ENCODE peak calls at places on chromosomes 12 and 14, in six cellular contexts. A is sciatic nerve, Z is GM04504, V is ACHN, O is COR-L47, Y is heart right ventricle. T is an unnamed sample.

GRCh38 chr12:95694148-95694547 is 96.4 kb downstream of the NTN4 start:
- DNase-seq in V (no peak), A (no peak), Z (no peak), Y (peak), O (no peak), T (no peak)

GRCh38 chr14:75279153-75279738 is 618 bp downstream of the FOS start:
- DNase-seq in Y (peak), V (no peak), O (peak), A (peak), Z (peak), T (peak)

GRCh38 chr14:23013056-23014054 is 3.4 kb upstream of the C14orf93 start:
- DNase-seq in V (no peak), Z (no peak), A (no peak), Y (no peak), O (no peak), T (no peak)

GRCh38 chr14:64880382-64881121 is 845 bp upstream of the SPTB start:
- DNase-seq in Y (peak), O (peak), V (peak), Z (no peak), A (peak), T (no peak)

GRCh38 chr12:29425722-29426121 is 44.8 kb upstream of the ERGIC2 start:
- DNase-seq in V (no peak), O (no peak), Z (no peak), Y (no peak), A (no peak), T (no peak)

GRCh38 chr12:4287325-4288290 is 14.0 kb downstream of the CCND2 start:
- DNase-seq in A (peak), O (no peak), Y (no peak), Z (no peak), V (peak), T (no peak)

GRCh38 chr12:85580562-85581168 is 255.5 kb downstream of the RASSF9 start:
- DNase-seq in Y (no peak), Z (peak), A (no peak), O (no peak), V (no peak), T (no peak)

GRCh38 chr12:52417742-52418141 is 11.6 kb upstream of the KRT82 start:
- DNase-seq in A (no peak), O (peak), Z (no peak), V (no peak), Y (no peak), T (no peak)

GRCh38 chr12:108854453-108855283 is 2.7 kb downstream of the SSH1 start:
- DNase-seq in A (no peak), V (peak), Y (peak), Z (peak), O (no peak), T (peak)

GRCh38 chr14:31294736-31295398 is 87.3 kb upstream of the HECTD1 start:
- DNase-seq in O (no peak), A (no peak), Z (no peak), Y (no peak), V (no peak), T (no peak)

GRCh38 chr14:68622856-68623255 is 170.0 kb downstream of the ZFP36L1 start:
- DNase-seq in Z (no peak), A (no peak), Y (no peak), O (no peak), V (no peak), T (no peak)

GRCh38 chr12:54447917-54448316 is 25.5 kb downstream of the GTSF1 start:
- DNase-seq in A (no peak), Y (no peak), Z (no peak), O (no peak), V (no peak), T (no peak)

GRCh38 chr14:104678901-104679705 is 10.3 kb upstream of the INF2 start:
- DNase-seq in A (no peak), O (no peak), Z (no peak), Y (no peak), V (no peak), T (no peak)

GRCh38 chr14:97390031-97390729 is 593.0 kb downstream of the VRK1 start:
- DNase-seq in Y (no peak), V (no peak), O (no peak), Z (no peak), A (no peak), T (no peak)

GRCh38 chr14:22837750-22838538 is 1.6 kb downstream of the MMP14 start:
- DNase-seq in Y (peak), Z (no peak), A (peak), O (no peak), V (no peak), T (peak)

GRCh38 chr12:96240656-96241055 is 46.5 kb downstream of the ELK3 start:
- DNase-seq in A (no peak), O (no peak), Z (peak), V (no peak), Y (no peak), T (no peak)

GRCh38 chr12:91574391-91574790 is 391.8 kb upstream of the DCN start:
- DNase-seq in Z (no peak), Y (no peak), A (no peak), O (no peak), V (no peak), T (no peak)

GRCh38 chr14:39734306-39734705 is 302.1 kb upstream of the FBXO33 start:
- DNase-seq in O (no peak), Y (no peak), V (no peak), Z (no peak), A (no peak), T (no peak)

GRCh38 chr12:122088181-122088810 is 9.7 kb downstream of the MLXIP start:
- DNase-seq in A (peak), V (no peak), Z (no peak), Y (no peak), O (no peak), T (peak)

GRCh38 chr12:108734200-108734906 is 3.0 kb upstream of the CORO1C start:
- DNase-seq in A (no peak), Y (no peak), V (peak), O (no peak), Z (peak), T (no peak)

GRCh38 chr12:109916045-109916444 is 16.0 kb downstream of the TCHP start:
- DNase-seq in V (no peak), O (no peak), Y (no peak), Z (no peak), A (no peak), T (no peak)

GRCh38 chr12:8145754-8146415 is 10.9 kb upstream of the ZNF705A start:
- DNase-seq in A (peak), V (no peak), Y (peak), O (no peak), Z (peak), T (peak)

GRCh38 chr12:105761075-105761474 is 377.7 kb downstream of the NUAK1 start:
- DNase-seq in Y (no peak), O (peak), V (no peak), Z (no peak), A (no peak), T (no peak)

GRCh38 chr12:23174917-23175316 is 549.9 kb downstream of the ETNK1 start:
- DNase-seq in O (no peak), V (no peak), Z (no peak), Y (no peak), A (no peak), T (no peak)

GRCh38 chr14:96979611-96980074 is 182.5 kb downstream of the VRK1 start:
- DNase-seq in Y (no peak), V (no peak), A (no peak), Z (no peak), O (no peak), T (no peak)

GRCh38 chr12:53268637-53269562 is 801 bp downstream of the ESPL1 start:
- DNase-seq in Z (no peak), V (peak), O (no peak), A (no peak), Y (no peak), T (peak)

GRCh38 chr14:23364604-23365352 is at the start of gene EFS:
- DNase-seq in V (no peak), Z (no peak), A (peak), O (no peak), Y (peak), T (no peak)

GRCh38 chr14:34036319-34036761 is 85.5 kb upstream of the EGLN3 start:
- DNase-seq in Z (no peak), A (no peak), O (no peak), Y (no peak), V (no peak), T (no peak)

GRCh38 chr14:31336646-31337045 is 83.7 kb downstream of the HEATR5A start:
- DNase-seq in O (no peak), V (no peak), Z (no peak), A (no peak), Y (no peak), T (no peak)

GRCh38 chr12:52608161-52608560 is 6.9 kb upstream of the KRT72 start:
- DNase-seq in O (no peak), Z (no peak), Y (no peak), A (no peak), V (no peak), T (no peak)

GRCh38 chr14:33938131-33938949 is 12.5 kb downstream of the EGLN3 start:
- DNase-seq in Y (peak), A (peak), Z (no peak), V (no peak), O (peak), T (no peak)

T was measured in foreskin melanocyte.